ENCODE peak calls at places on chromosomes 5 and 9, in nine cellular contexts. C is right atrium auricular region, F is AG09319, A is AG10803, L is uterus, Z is foreskin fibroblast, B is GM10248, V is cardiac muscle cell, U is HFF-Myc. W is an unnamed sample.

GRCh38 chr9:94865599-94866456 is 139.3 kb downstream of the AOPEP start:
- DNase-seq in Z (peak), V (no peak), B (no peak), F (peak), A (peak), U (no peak), L (peak), C (no peak), W (no peak)

GRCh38 chr5:112696786-112697185 is 40.9 kb upstream of the APC start:
- DNase-seq in C (no peak), V (no peak), F (no peak), U (no peak), B (no peak), L (no peak), A (no peak), Z (no peak), W (no peak)

GRCh38 chr9:92432972-92433548 is 8.8 kb upstream of the OMD start:
- DNase-seq in V (no peak), Z (no peak), B (no peak), A (peak), C (no peak), L (no peak), U (no peak), F (no peak), W (no peak)

GRCh38 chr5:37554938-37555337 is 175.8 kb downstream of the WDR70 start:
- DNase-seq in B (no peak), C (no peak), A (no peak), V (no peak), Z (peak), U (no peak), F (no peak), L (no peak), W (no peak)

GRCh38 chr5:141875022-141875740 is 3.0 kb downstream of the PCDH1 start:
- DNase-seq in A (no peak), L (no peak), V (no peak), F (no peak), Z (no peak), B (no peak), U (no peak), C (no peak), W (no peak)

GRCh38 chr5:177306674-177307543 is 3.3 kb downstream of the PRELID1 start:
- DNase-seq in L (no peak), A (no peak), C (peak), B (no peak), V (peak), F (no peak), Z (no peak), U (no peak), W (no peak)

GRCh38 chr5:95969646-95970358 is 8.2 kb upstream of the ELL2 start:
- DNase-seq in F (no peak), A (peak), V (peak), C (no peak), Z (peak), U (no peak), L (no peak), B (no peak), W (no peak)

GRCh38 chr9:89435315-89435823 is 62.5 kb downstream of the SEMA4D start:
- DNase-seq in F (no peak), U (no peak), V (no peak), Z (no peak), A (no peak), B (no peak), C (no peak), L (no peak), W (no peak)

GRCh38 chr9:108953983-108954574 is 19.9 kb downstream of the ABITRAM start:
- DNase-seq in B (peak), Z (peak), V (peak), C (no peak), F (peak), U (peak), A (peak), L (no peak), W (no peak)

GRCh38 chr5:158175664-158176507 is 316.9 kb upstream of the CLINT1 start:
- DNase-seq in A (no peak), F (no peak), U (no peak), L (no peak), C (no peak), Z (peak), V (no peak), B (no peak), W (no peak)

GRCh38 chr9:85202596-85202995 is 533.1 kb downstream of the NTRK2 start:
- DNase-seq in Z (no peak), U (no peak), B (no peak), C (no peak), V (peak), L (no peak), A (no peak), F (no peak), W (no peak)

GRCh38 chr9:136947955-136948510 is 3.0 kb downstream of the C8G start:
- DNase-seq in C (no peak), B (no peak), Z (peak), U (no peak), F (no peak), V (peak), L (no peak), A (peak), W (no peak)

GRCh38 chr5:36877667-36878420 is 1.3 kb downstream of the NIPBL start:
- DNase-seq in A (no peak), L (no peak), U (no peak), C (no peak), B (peak), F (no peak), V (peak), Z (peak), W (no peak)

GRCh38 chr5:146993876-146994530 is 115.4 kb upstream of the PPP2R2B start:
- DNase-seq in U (no peak), L (no peak), F (no peak), A (no peak), V (no peak), B (no peak), Z (no peak), C (no peak), W (no peak)

GRCh38 chr5:76473676-76474075 is 70.6 kb downstream of the IQGAP2 start:
- DNase-seq in F (no peak), B (peak), L (no peak), Z (no peak), A (no peak), V (no peak), U (no peak), C (no peak), W (no peak)

DNA sequence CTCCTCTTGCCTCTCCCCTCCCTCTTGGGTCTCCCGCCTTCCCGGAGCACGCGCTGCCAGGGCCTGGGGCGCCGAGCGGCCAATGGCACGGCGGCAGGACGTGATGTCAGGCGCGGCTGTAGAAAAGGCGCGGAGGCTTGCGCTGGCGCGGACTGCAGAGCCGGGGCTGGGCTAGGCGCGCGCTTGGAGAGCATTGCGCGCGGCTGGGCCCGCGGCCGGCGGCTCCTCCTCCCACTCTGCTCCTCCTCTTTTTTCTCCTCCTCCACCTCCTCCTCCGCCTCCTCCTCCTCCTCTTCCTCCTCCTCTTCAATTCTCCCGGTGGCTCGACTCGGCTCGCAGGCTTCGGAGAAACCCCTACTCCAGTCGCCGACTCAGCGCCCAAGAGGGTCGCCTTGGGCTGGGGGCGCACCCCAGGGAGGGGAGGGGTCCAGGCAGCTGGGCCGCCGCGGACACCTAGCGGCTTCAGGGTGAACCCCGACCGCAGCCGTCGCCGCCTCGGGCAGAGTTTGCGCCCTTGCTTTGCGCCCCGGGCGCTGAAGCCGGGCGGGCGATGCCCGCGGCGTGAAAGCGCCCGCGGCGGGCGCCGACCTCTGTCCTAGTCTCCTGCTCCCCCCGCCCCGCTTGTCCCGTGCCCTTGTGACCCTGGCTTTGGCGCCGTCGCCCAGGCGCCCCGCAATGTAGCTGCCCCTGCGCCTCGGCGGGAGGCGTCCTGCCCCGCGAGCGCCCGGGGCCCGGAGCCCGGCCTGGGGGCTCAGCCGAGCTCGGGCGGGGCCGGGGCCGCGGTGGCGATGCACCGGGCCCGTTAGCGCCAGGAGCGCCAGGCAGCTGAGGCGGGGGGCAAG is at the start of gene LHX2:
- DNase-seq in A (peak), Z (peak), F (peak), L (no peak), V (peak), C (no peak), B (no peak), U (peak), W (no peak)
- TF ChIP-seq CTCF in A (no peak), Z (peak), F (no peak), L (no peak), V (peak), C (no peak), B (no peak), U (no peak), W (no peak)

DNA sequence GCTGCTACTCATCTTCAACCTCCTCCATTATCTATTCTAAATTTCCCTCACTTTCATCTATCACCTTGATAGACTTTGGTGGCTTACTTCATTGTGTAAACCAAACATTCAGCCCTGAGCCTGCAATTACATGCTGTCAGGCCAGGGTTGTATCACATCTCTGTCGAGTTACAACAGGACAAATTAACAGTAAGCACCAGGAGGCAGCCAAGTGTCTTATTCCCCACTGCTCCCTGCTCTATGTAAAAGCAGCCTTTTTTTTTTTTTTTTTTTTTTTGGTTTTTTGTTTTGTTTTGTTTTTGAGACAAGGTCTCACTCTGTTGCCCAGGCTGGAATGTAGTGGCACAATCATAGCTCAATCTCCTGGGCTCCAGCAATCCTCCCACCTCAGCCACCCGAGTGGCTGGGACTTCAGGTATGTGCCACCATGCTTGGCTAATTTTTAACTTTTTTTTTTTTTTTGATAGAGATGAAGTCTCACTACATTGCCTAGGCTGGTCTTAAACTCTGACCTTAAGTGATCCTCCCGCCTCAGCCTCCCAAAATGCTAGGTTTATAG is 15.2 kb upstream of the ZCCHC9 start:
- DNase-seq in U (no peak), C (no peak), B (no peak), F (no peak), Z (no peak), A (no peak), L (no peak), V (no peak), W (no peak)
- TF ChIP-seq CTCF in U (no peak), C (no peak), B (no peak), F (no peak), Z (no peak), A (no peak), L (no peak), V (no peak), W (no peak)

GRCh38 chr5:56818409-56819026 is 3.2 kb downstream of the MAP3K1 start:
- DNase-seq in F (no peak), L (no peak), V (peak), A (no peak), B (no peak), Z (peak), U (no peak), C (no peak), W (no peak)
- TF ChIP-seq CTCF in F (peak), L (no peak), V (peak), A (peak), B (no peak), Z (peak), U (no peak), C (peak), W (no peak)

DNA sequence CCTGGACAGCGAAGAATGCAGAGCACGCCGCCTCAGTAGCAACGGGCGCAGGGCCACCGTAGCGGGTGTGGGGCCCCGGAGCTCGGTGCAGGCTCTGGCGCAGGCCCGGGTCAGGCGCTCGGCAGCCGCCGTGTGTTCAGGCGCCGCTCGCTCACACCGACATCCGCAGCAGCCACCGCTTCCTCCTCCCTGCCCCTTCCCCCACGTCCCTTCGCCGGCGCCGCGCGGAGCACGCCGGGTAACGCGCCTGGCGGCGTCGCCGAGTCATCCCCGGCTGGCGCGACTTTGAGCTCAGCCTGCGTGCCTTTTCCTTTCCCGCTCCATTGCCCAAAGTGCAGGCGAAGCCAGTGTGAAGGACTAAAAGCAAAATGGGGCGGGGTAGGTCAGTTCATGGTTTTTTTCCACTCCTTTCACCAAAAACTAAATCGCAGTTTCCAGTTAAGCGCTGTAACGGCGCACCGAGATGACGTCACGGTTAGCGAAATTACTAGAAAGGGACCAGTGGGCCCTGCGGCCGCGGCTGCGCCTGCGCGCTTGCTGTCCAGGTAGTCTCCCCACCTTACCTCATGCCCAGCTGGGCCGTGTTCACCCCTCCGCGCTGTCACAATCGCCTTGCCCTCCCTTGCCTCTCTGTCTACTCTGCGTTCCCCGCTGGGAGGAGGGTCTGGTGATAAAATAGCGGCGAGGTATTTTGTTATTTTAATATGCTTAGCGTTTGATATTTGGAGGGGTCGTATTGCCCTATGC is at the start of gene UBQLN1:
- DNase-seq in A (peak), C (peak), L (peak), U (peak), V (peak), Z (peak), F (peak), B (peak), W (peak)
- TF ChIP-seq CTCF in A (no peak), C (no peak), L (no peak), U (no peak), V (no peak), Z (no peak), F (no peak), B (no peak), W (no peak)

GRCh38 chr5:170917113-170917512 is 55.3 kb downstream of the RANBP17 start:
- DNase-seq in L (no peak), Z (peak), F (no peak), C (no peak), U (no peak), V (peak), A (peak), B (no peak), W (no peak)
- TF ChIP-seq CTCF in L (no peak), Z (no peak), F (no peak), C (no peak), U (no peak), V (peak), A (peak), B (no peak), W (no peak)

DNA sequence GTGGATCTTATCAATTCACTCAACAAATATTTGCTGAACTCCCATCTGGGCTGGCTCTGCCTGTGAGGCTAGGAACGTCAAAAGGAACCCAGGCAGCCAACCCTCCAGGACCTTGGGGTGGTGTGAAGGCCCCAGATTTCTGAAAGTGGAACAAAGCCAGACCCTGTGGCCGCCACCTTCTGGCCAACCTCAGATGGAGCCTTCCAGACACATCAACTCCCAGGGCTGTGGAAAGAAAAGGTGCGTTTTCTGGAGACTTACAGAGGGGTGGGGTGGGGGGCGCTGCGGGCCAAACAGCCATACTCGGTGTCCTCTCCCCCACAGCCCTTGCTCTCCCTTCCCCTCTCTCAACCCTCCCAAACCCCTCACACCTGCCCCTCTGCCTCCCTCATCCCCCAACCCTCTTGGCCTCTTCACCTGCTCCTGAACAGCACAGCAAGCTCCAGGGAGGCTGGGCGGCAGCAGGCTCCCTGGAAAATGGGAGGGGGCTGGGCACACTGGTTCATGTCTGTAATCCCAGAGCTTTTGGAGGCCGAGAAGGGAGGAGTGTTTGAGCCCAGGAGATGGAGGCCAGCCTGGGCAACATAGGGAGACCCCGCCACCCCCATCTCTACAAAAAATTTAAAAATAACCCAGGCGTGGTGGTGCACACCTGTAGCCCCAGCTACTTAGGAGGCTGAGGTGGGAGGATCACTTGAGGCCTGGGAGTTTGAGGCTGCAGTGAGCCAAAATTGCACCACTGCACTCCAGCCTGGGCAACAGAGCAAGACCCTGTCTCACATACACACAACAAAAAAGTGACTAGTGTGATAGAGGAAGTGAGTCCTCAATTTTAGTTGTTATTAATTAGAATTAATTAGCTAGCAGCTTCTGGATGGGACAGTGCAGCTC is 45.0 kb upstream of the PRRC2B start:
- DNase-seq in V (no peak), A (no peak), B (no peak), Z (peak), U (no peak), F (no peak), L (no peak), C (no peak), W (no peak)
- TF ChIP-seq CTCF in V (peak), A (peak), B (no peak), Z (no peak), U (peak), F (no peak), L (no peak), C (no peak), W (no peak)

DNA sequence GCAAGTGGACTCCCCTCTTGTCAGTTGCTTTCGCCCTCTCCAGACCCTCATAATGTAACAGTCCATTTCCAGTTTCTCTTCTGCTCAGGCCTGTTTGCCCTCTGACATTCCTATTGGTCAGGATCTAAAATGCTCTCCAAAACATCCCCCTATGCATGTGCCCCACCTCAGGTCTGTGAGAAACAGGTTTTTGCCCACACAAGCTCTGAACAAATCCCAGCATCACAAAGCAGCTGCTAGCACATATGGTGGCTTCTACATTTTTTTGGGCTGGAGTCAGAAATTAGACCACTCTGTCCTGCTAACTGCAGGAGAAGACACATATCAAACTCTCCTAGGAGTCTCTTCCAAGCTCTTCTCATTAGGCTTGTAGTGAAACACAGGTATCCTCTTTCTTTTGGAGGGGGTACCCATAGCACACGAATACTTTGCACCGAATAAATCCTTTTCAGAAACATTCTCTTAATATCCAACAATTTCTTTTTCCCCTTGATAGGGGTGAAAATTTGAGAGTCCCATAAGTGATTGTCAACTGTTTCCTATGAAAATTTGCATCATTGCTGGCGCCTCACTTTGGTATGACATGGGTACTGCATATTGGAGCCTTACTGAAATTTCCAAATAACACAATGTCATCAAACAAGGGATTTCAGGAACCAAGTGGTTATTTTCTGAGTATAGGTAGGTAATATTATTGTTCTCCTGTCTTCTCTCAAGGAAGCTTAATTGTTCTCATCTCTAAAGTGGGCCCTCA is 19.3 kb upstream of the HSPA9 start:
- DNase-seq in L (no peak), C (no peak), B (no peak), F (no peak), U (no peak), Z (no peak), V (no peak), A (no peak), W (no peak)
- TF ChIP-seq CTCF in L (no peak), C (peak), B (peak), F (peak), U (peak), Z (peak), V (peak), A (peak), W (no peak)

GRCh38 chr9:127393680-127394079 is 3.3 kb upstream of the SLC2A8 start:
- DNase-seq in Z (peak), L (no peak), B (no peak), A (peak), F (peak), U (no peak), V (peak), C (no peak), W (no peak)
- TF ChIP-seq CTCF in Z (no peak), L (no peak), B (no peak), A (peak), F (peak), U (peak), V (peak), C (no peak), W (no peak)

W was measured in omental fat pad.